ENCODE peak calls at places on chromosomes 2 and 18, in eight cellular contexts. V is heart right ventricle, Z is fibroblast of mammary gland, T is GM06990, G is SK-N-SH, Q is uterus, C is lower leg skin, I is right atrium auricular region. U is an unnamed sample.
A peak's percentile ranks its signal among the peaks of the same experiment; 100 is the strongest.

GRCh38 chr2:9984861-9985480 is 33.5 kb downstream of the GRHL1 start:
- DNase-seq in V (no peak), Z (peak; percentile 50), T (no peak), G (no peak), Q (no peak), C (no peak), I (no peak), U (no peak)

GRCh38 chr2:69995511-69995910 is 34.1 kb upstream of the ASPRV1 start:
- DNase-seq in V (no peak), Z (no peak), T (no peak), G (no peak), Q (no peak), C (peak; percentile 28), I (no peak), U (no peak)

GRCh38 chr18:78753240-78753639 is 226.4 kb upstream of the SALL3 start:
- DNase-seq in V (no peak), Z (no peak), T (no peak), G (no peak), Q (no peak), C (peak; percentile 59), I (no peak), U (no peak)

GRCh38 chr2:69184224-69184623 is 171.2 kb downstream of the ANTXR1 start:
- DNase-seq in V (no peak), Z (no peak), T (no peak), G (peak; percentile 32), Q (no peak), C (peak; percentile 67), I (no peak), U (no peak)

GRCh38 chr2:69383178-69383812 is 3.7 kb downstream of the GFPT1 start:
- DNase-seq in V (no peak), Z (no peak), T (no peak), G (no peak), Q (no peak), C (no peak), I (no peak), U (no peak)

GRCh38 chr18:21056545-21056944 is 55.1 kb downstream of the ROCK1 start:
- DNase-seq in V (no peak), Z (no peak), T (no peak), G (no peak), Q (no peak), C (no peak), I (no peak), U (no peak)

GRCh38 chr18:32093523-32093922 is 1.8 kb downstream of the RNF138 start:
- DNase-seq in V (no peak), Z (peak; percentile 12), T (no peak), G (peak; percentile 24), Q (no peak), C (no peak), I (no peak), U (no peak)

GRCh38 chr2:44894058-44894457 is 47.4 kb upstream of the SIX3 start:
- DNase-seq in V (no peak), Z (no peak), T (peak; percentile 37), G (no peak), Q (no peak), C (no peak), I (no peak), U (no peak)

GRCh38 chr2:75094405-75094804 is 104.9 kb downstream of the TACR1 start:
- DNase-seq in V (no peak), Z (no peak), T (no peak), G (no peak), Q (no peak), C (no peak), I (no peak), U (no peak)

GRCh38 chr2:204354442-204354856 is 190.8 kb upstream of the PARD3B start:
- DNase-seq in V (no peak), Z (no peak), T (no peak), G (no peak), Q (no peak), C (no peak), I (no peak), U (no peak)

GRCh38 chr18:44826418-44827259 is 146.0 kb downstream of the SETBP1 start:
- DNase-seq in V (peak; percentile 88), Z (peak; percentile 96), T (no peak), G (no peak), Q (peak; percentile 95), C (peak; percentile 93), I (peak; percentile 85), U (no peak)

GRCh38 chr2:129061079-129061785 is 742.6 kb upstream of the HS6ST1 start:
- DNase-seq in V (no peak), Z (no peak), T (peak; percentile 64), G (no peak), Q (no peak), C (no peak), I (no peak), U (no peak)

GRCh38 chr2:178824181-178824580 is 17.0 kb upstream of the TTN start:
- DNase-seq in V (no peak), Z (no peak), T (no peak), G (no peak), Q (no peak), C (no peak), I (no peak), U (no peak)

GRCh38 chr2:193331701-193332100 is 1137.0 kb upstream of the TMEFF2 start:
- DNase-seq in V (no peak), Z (peak; percentile 20), T (no peak), G (no peak), Q (no peak), C (no peak), I (no peak), U (no peak)

GRCh38 chr2:232338759-232339106 is 39.8 kb upstream of the ALPP start:
- DNase-seq in V (no peak), Z (no peak), T (no peak), G (no peak), Q (no peak), C (peak; percentile 82), I (no peak), U (peak; percentile 14)

GRCh38 chr2:122451040-122451439 is 695.6 kb downstream of the TSN start:
- DNase-seq in V (no peak), Z (peak; percentile 41), T (no peak), G (peak; percentile 6), Q (no peak), C (no peak), I (no peak), U (no peak)

GRCh38 chr18:38551881-38552280 is 986.3 kb upstream of the CELF4 start:
- DNase-seq in V (peak; percentile 5), Z (no peak), T (no peak), G (no peak), Q (no peak), C (no peak), I (no peak), U (no peak)

GRCh38 chr2:127326289-127326945 is 32.5 kb upstream of the ERCC3 start:
- DNase-seq in V (no peak), Z (no peak), T (no peak), G (no peak), Q (no peak), C (no peak), I (no peak), U (no peak)

GRCh38 chr2:102187191-102188150 is 648 bp downstream of the IL1RL2 start:
- DNase-seq in V (peak; percentile 62), Z (peak; percentile 65), T (no peak), G (peak; percentile 37), Q (peak; percentile 24), C (peak; percentile 93), I (peak; percentile 72), U (peak; percentile 68)
- TF ChIP-seq CTCF in V (peak; percentile 45), Z (peak; percentile 48), T (no peak), G (no peak), Q (peak; percentile 35), C (no peak), I (peak; percentile 50), U (peak; percentile 33)

DNA sequence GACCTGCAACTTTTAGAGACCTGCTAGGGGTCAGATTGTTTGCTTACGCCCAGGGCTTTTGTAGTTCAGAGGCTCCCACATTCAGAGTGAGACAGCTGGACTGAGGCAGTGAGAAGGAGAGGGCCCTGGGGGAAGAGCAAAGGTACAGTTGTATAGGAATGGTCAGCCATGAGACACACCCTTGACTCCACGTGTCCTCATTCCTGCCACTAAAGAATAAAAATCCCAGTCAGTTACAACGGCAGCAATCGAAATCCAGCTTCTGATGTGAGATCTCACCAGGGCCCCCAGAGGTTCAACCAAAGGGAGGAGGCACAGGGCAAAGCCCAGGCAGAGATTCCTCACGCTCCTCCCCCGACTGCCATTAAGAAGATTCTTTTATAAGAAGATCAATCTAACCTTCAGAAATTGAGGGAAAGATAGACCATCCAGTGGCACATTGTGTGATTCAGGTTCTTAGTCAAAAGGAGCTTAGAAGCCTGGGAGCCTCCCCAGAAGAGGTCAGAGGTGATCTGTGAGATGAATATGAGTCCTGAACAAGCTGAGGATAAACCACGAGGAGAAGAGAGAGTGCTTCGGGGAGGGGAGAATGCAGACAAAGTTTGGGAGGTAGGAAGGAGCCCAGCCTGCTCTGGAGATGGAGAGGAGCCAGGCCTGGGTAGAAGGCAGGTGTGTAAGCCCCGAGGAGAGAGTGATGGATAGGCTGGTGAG is 317.0 kb downstream of the CYP26B1 start:
- DNase-seq in V (no peak), Z (peak; percentile 58), T (no peak), G (no peak), Q (no peak), C (no peak), I (no peak), U (no peak)
- H3K4me3 ChIP-seq in V (no peak overlapping the region), Z (no peak overlapping the region), T (no peak overlapping the region), G (no peak overlapping the region), Q (no peak overlapping the region), C (no peak overlapping the region), I (no peak overlapping the region), U (no peak overlapping the region)

GRCh38 chr2:56288863-56289580 is 105.2 kb downstream of the CCDC85A start:
- DNase-seq in V (no peak), Z (no peak), T (no peak), G (no peak), Q (no peak), C (no peak), I (no peak), U (no peak)
- TF ChIP-seq CTCF in V (peak; percentile 38), Z (no peak), T (peak; percentile 41), G (peak; percentile 27), Q (no peak), C (no peak), I (peak; percentile 53), U (no peak)

GRCh38 chr2:222884114-222884764 is 23.4 kb downstream of the ACSL3 start:
- DNase-seq in V (no peak), Z (peak; percentile 35), T (no peak), G (no peak), Q (no peak), C (no peak), I (no peak), U (no peak)
- H3K4me3 ChIP-seq in V (no peak overlapping the region), Z (no peak overlapping the region), T (no peak overlapping the region), G (no peak overlapping the region), Q (no peak overlapping the region), C (no peak overlapping the region), I (no peak overlapping the region), U (no peak overlapping the region)

U was measured in left lung.